ENCODE peak calls at places on chromosome 13, in five cellular contexts. D is stimulated activated CD8-positive, alpha-beta memory T cell treated with anti-CD3 and anti-CD28 coated beads, Interleukin-15, amount 100 ng/mL, for 24 hours; P is brain microvascular endothelial cell; A is pancreas; O is stimulated activated naive B cell treated with anti-CD40 and anti-IgM and Interleukin-4, amounts not matched to agents 10 μg/mL and 1 μg/mL and 100 μg/mL, for 72 hours. R is an unnamed sample.

GRCh38 chr13:79392882-79393563 is 13.0 kb downstream of the RBM26 start:
- DNase-seq in D (no peak), A (no peak), O (no peak), P (peak; percentile 36), R (no peak)

GRCh38 chr13:39784347-39784746 is 128.9 kb downstream of the COG6 start:
- DNase-seq in A (no peak), D (no peak), O (no peak), P (no peak), R (no peak)

GRCh38 chr13:98576963-98577822 is at the start of gene STK24:
- DNase-seq in D (peak; percentile 46), P (peak; percentile 57), A (peak; percentile 65), O (peak; percentile 59), R (peak; percentile 69)

GRCh38 chr13:91567485-91568207 is 169.2 kb downstream of the GPC5 start:
- DNase-seq in D (no peak), P (peak; percentile 14), A (no peak), O (no peak), R (no peak)

GRCh38 chr13:99746857-99747710 is 224.5 kb downstream of the ZIC5 start:
- DNase-seq in D (no peak), A (no peak), P (no peak), O (no peak), R (no peak)

GRCh38 chr13:85661639-85662038 is 137.6 kb downstream of the SLITRK6 start:
- DNase-seq in D (no peak), O (no peak), A (no peak), P (no peak), R (no peak)

GRCh38 chr13:100347941-100348340 is 240.6 kb downstream of the GGACT start:
- DNase-seq in P (no peak), D (no peak), A (no peak), O (no peak), R (no peak)

GRCh38 chr13:48264052-48264451 is 31.0 kb downstream of the ITM2B start:
- DNase-seq in O (no peak), P (no peak), D (no peak), A (no peak), R (no peak)

GRCh38 chr13:54433511-54434206 is 1405.0 kb downstream of the OLFM4 start:
- DNase-seq in P (no peak), A (peak; percentile 66), O (no peak), D (no peak), R (no peak)

GRCh38 chr13:23159587-23160240 is 21.1 kb upstream of the SGCG start:
- DNase-seq in P (no peak), D (no peak), O (no peak), A (no peak), R (peak; percentile 69)

GRCh38 chr13:30113983-30114491 is 193.3 kb downstream of the KATNAL1 start:
- DNase-seq in P (no peak), D (no peak), O (no peak), A (no peak), R (no peak)

GRCh38 chr13:101382086-101382485 is 34.2 kb downstream of the NALCN start:
- DNase-seq in A (no peak), P (no peak), O (no peak), D (no peak), R (peak; percentile 28)

GRCh38 chr13:74132768-74133656 is 1.2 kb downstream of the KLF12 start:
- DNase-seq in A (no peak), P (no peak), D (no peak), O (peak; percentile 12), R (peak; percentile 1)

GRCh38 chr13:21852043-21852442 is 181.2 kb downstream of the FGF9 start:
- DNase-seq in P (no peak), O (no peak), D (no peak), A (no peak), R (peak; percentile 38)

GRCh38 chr13:45411631-45412030 is 6.5 kb downstream of the SLC25A30 start:
- DNase-seq in D (no peak), A (no peak), O (no peak), P (no peak), R (no peak)

GRCh38 chr13:36282818-36283432 is 14.7 kb downstream of the CCDC169 start:
- DNase-seq in P (no peak), O (no peak), D (no peak), A (no peak), R (no peak)

GRCh38 chr13:101416181-101417042 is at the start of gene NALCN:
- DNase-seq in A (peak; percentile 26), D (no peak), P (no peak), O (no peak), R (peak; percentile 36)

GRCh38 chr13:45473627-45474026 is 8.9 kb downstream of the COG3 start:
- DNase-seq in D (no peak), A (no peak), P (peak; percentile 7), O (no peak), R (no peak)

GRCh38 chr13:111322001-111322915 is 1.8 kb downstream of the TEX29 start:
- DNase-seq in A (no peak), P (no peak), D (no peak), O (no peak), R (no peak)

GRCh38 chr13:98938801-98939200 is 39.1 kb downstream of the DOCK9 start:
- DNase-seq in P (no peak), D (no peak), A (no peak), O (no peak), R (no peak)

GRCh38 chr13:110938662-110939421 is 24.0 kb upstream of the ANKRD10 start:
- DNase-seq in O (no peak), P (no peak), D (no peak), A (no peak), R (no peak)

GRCh38 chr13:94416454-94417080 is 62.9 kb downstream of the DCT start:
- DNase-seq in D (no peak), O (no peak), P (peak; percentile 9), A (no peak), R (no peak)

GRCh38 chr13:59463023-59463422 is 700.7 kb downstream of the DIAPH3 start:
- DNase-seq in D (no peak), O (no peak), A (no peak), P (no peak), R (no peak)